ENCODE peak calls at places on chromosomes 5 and 9, in five cellular contexts. One of them, this sample, is unnamed.

GRCh38 chr9:16203735-16204573 is 651.1 kb downstream of the CCDC171 start:
- DNase-seq in GM23248: no peak
- DNase-seq in GM23338: no peak
- DNase-seq in PC-3: no peak
- DNase-seq in MM.1S: no peak
- DNase-seq in this sample: no peak

GRCh38 chr9:6943293-6943692 is 185.5 kb downstream of the KDM4C start:
- DNase-seq in GM23248: no peak
- DNase-seq in GM23338: no peak
- DNase-seq in PC-3: no peak
- DNase-seq in MM.1S: no peak
- DNase-seq in this sample: no peak

GRCh38 chr5:87010736-87011135 is 256.9 kb upstream of the RASA1 start:
- DNase-seq in GM23248: peak; percentile 12
- DNase-seq in GM23338: no peak
- DNase-seq in PC-3: no peak
- DNase-seq in MM.1S: no peak
- DNase-seq in this sample: no peak

GRCh38 chr5:96968074-96968473 is 32.2 kb downstream of the LNPEP start:
- DNase-seq in GM23248: peak; percentile 48
- DNase-seq in GM23338: no peak
- DNase-seq in PC-3: peak; percentile 52
- DNase-seq in MM.1S: no peak
- DNase-seq in this sample: peak; percentile 8

GRCh38 chr9:137241490-137242328 is 622 bp downstream of the TUBB4B start:
- DNase-seq in GM23248: peak; percentile 89
- DNase-seq in GM23338: no peak
- DNase-seq in PC-3: peak; percentile 58
- DNase-seq in MM.1S: peak; percentile 53
- DNase-seq in this sample: peak; percentile 46

GRCh38 chr9:108547736-108548135 is 308.1 kb downstream of the ACTL7B start:
- DNase-seq in GM23248: no peak
- DNase-seq in GM23338: no peak
- DNase-seq in PC-3: no peak
- DNase-seq in MM.1S: no peak
- DNase-seq in this sample: no peak

GRCh38 chr5:58885265-58885664 is 302.4 kb downstream of the RAB3C start:
- DNase-seq in GM23248: no peak
- DNase-seq in GM23338: no peak
- DNase-seq in PC-3: no peak
- DNase-seq in MM.1S: no peak
- DNase-seq in this sample: no peak

GRCh38 chr9:84239341-84239740 is 101.2 kb downstream of the SLC28A3 start:
- DNase-seq in GM23248: peak; percentile 33
- DNase-seq in GM23338: no peak
- DNase-seq in PC-3: no peak
- DNase-seq in MM.1S: no peak
- DNase-seq in this sample: no peak

GRCh38 chr9:4828776-4829175 is 36.0 kb downstream of the RCL1 start:
- DNase-seq in GM23248: peak; percentile 67
- DNase-seq in GM23338: no peak
- DNase-seq in PC-3: peak; percentile 70
- DNase-seq in MM.1S: no peak
- DNase-seq in this sample: no peak

GRCh38 chr5:170632985-170633234 is 129.1 kb downstream of the KCNIP1 start:
- DNase-seq in GM23248: no peak
- DNase-seq in GM23338: peak; percentile 89
- DNase-seq in PC-3: peak; percentile 53
- DNase-seq in MM.1S: peak; percentile 27
- DNase-seq in this sample: no peak

GRCh38 chr5:158013939-158014338 is 155.0 kb upstream of the CLINT1 start:
- DNase-seq in GM23248: peak; percentile 77
- DNase-seq in GM23338: peak; percentile 51
- DNase-seq in PC-3: peak; percentile 77
- DNase-seq in MM.1S: peak; percentile 20
- DNase-seq in this sample: no peak

GRCh38 chr5:143588933-143589662 is 185.6 kb upstream of the NR3C1 start:
- DNase-seq in GM23248: no peak
- DNase-seq in GM23338: no peak
- DNase-seq in PC-3: peak; percentile 49
- DNase-seq in MM.1S: peak; percentile 48
- DNase-seq in this sample: no peak

GRCh38 chr5:61673007-61673735 is 341.1 kb downstream of the ZSWIM6 start:
- DNase-seq in GM23248: peak; percentile 60
- DNase-seq in GM23338: no peak
- DNase-seq in PC-3: peak; percentile 77
- DNase-seq in MM.1S: no peak
- DNase-seq in this sample: peak; percentile 52

GRCh38 chr5:135095052-135095715 is 61.2 kb upstream of the PITX1 start:
- DNase-seq in GM23248: no peak
- DNase-seq in GM23338: no peak
- DNase-seq in PC-3: no peak
- DNase-seq in MM.1S: no peak
- DNase-seq in this sample: no peak

GRCh38 chr5:88952344-88952743 is 69.4 kb upstream of the MEF2C start:
- DNase-seq in GM23248: peak; percentile 28
- DNase-seq in GM23338: no peak
- DNase-seq in PC-3: peak; percentile 35
- DNase-seq in MM.1S: peak; percentile 22
- DNase-seq in this sample: no peak

GRCh38 chr9:2486988-2487387 is 134.6 kb upstream of the VLDLR start:
- DNase-seq in GM23248: no peak
- DNase-seq in GM23338: no peak
- DNase-seq in PC-3: no peak
- DNase-seq in MM.1S: no peak
- DNase-seq in this sample: no peak

GRCh38 chr5:143404416-143405062 is 1.1 kb upstream of the NR3C1 start:
- DNase-seq in GM23248: peak; percentile 96
- DNase-seq in GM23338: peak; percentile 72
- DNase-seq in PC-3: peak; percentile 69
- DNase-seq in MM.1S: peak; percentile 83
- DNase-seq in this sample: peak; percentile 62

GRCh38 chr5:179404321-179405053 is 59.2 kb upstream of the ADAMTS2 start:
- DNase-seq in GM23248: peak; percentile 51
- DNase-seq in GM23338: no peak
- DNase-seq in PC-3: no peak
- DNase-seq in MM.1S: no peak
- DNase-seq in this sample: no peak

GRCh38 chr5:136057401-136057951 is 28.7 kb downstream of the TGFBI start:
- DNase-seq in GM23248: peak; percentile 43
- DNase-seq in GM23338: no peak
- DNase-seq in PC-3: peak; percentile 22
- DNase-seq in MM.1S: no peak
- DNase-seq in this sample: no peak

GRCh38 chr5:73957397-73958001 is 331.5 kb downstream of the ARHGEF28 start:
- DNase-seq in GM23248: no peak
- DNase-seq in GM23338: no peak
- DNase-seq in PC-3: no peak
- DNase-seq in MM.1S: no peak
- DNase-seq in this sample: no peak

GRCh38 chr5:177987326-177987725 is 8.7 kb downstream of the PROP1 start:
- DNase-seq in GM23248: no peak
- DNase-seq in GM23338: no peak
- DNase-seq in PC-3: no peak
- DNase-seq in MM.1S: no peak
- DNase-seq in this sample: no peak

GRCh38 chr5:109407913-109408312 is 1.9 kb downstream of the PJA2 start:
- DNase-seq in GM23248: peak; percentile 34
- DNase-seq in GM23338: no peak
- DNase-seq in PC-3: no peak
- DNase-seq in MM.1S: no peak
- DNase-seq in this sample: no peak

GRCh38 chr5:91556-92263 is at the start of gene PLEKHG4B:
- DNase-seq in GM23248: peak; percentile 26
- DNase-seq in GM23338: peak; percentile 95
- DNase-seq in PC-3: no peak
- DNase-seq in MM.1S: no peak
- DNase-seq in this sample: no peak

GRCh38 chr9:137494104-137494544 is 35.0 kb upstream of the NSMF start:
- DNase-seq in GM23248: no peak
- DNase-seq in GM23338: no peak
- DNase-seq in PC-3: peak; percentile 76
- DNase-seq in MM.1S: no peak
- DNase-seq in this sample: no peak

GRCh38 chr9:98010450-98010849 is 27.3 kb downstream of the ANP32B start:
- DNase-seq in GM23248: peak; percentile 69
- DNase-seq in GM23338: peak; percentile 56
- DNase-seq in PC-3: peak; percentile 40
- DNase-seq in MM.1S: peak; percentile 65
- DNase-seq in this sample: peak; percentile 59

GRCh38 chr9:135565141-135565628 is 3.6 kb downstream of the PAEP start:
- DNase-seq in GM23248: no peak
- DNase-seq in GM23338: no peak
- DNase-seq in PC-3: no peak
- DNase-seq in MM.1S: no peak
- DNase-seq in this sample: no peak

GRCh38 chr9:127608104-127608966 is 3.7 kb upstream of the STXBP1 start:
- DNase-seq in GM23248: peak; percentile 59
- DNase-seq in GM23338: peak; percentile 97
- DNase-seq in PC-3: peak; percentile 82
- DNase-seq in MM.1S: peak; percentile 94
- DNase-seq in this sample: peak; percentile 88
- H3K4me3 ChIP-seq in GM23248: peak overlapping the region; percentile 45
- H3K4me3 ChIP-seq in GM23338: peak overlapping the region; percentile 67
- H3K4me3 ChIP-seq in PC-3: peak overlapping the region; percentile 62
- H3K4me3 ChIP-seq in MM.1S: peak overlapping the region; percentile 60
- H3K4me3 ChIP-seq in this sample: peak overlapping the region; percentile 61

GRCh38 chr5:150302301-150303069 is at the start of gene ARSI:
- DNase-seq in GM23248: peak; percentile 76
- DNase-seq in GM23338: peak; percentile 93
- DNase-seq in PC-3: peak; percentile 69
- DNase-seq in MM.1S: peak; percentile 56
- DNase-seq in this sample: peak; percentile 56

GRCh38 chr5:150301170-150301505 is 1.6 kb downstream of the ARSI start:
- DNase-seq in GM23248: peak; percentile 26
- DNase-seq in GM23338: no peak
- DNase-seq in PC-3: no peak
- DNase-seq in MM.1S: no peak
- DNase-seq in this sample: no peak

GRCh38 chr5:150300496-150301169 is 2.1 kb downstream of the ARSI start:
- DNase-seq in GM23248: no peak
- DNase-seq in GM23338: peak; percentile 19
- DNase-seq in PC-3: no peak
- DNase-seq in MM.1S: no peak
- DNase-seq in this sample: no peak

GRCh38 chr5:150303070-150303595 is 428 bp upstream of the ARSI start:
- DNase-seq in GM23248: no peak
- DNase-seq in GM23338: peak; percentile 66
- DNase-seq in PC-3: no peak
- DNase-seq in MM.1S: no peak
- DNase-seq in this sample: no peak

GRCh38 chr5:150301901-150302300 is 804 bp downstream of the ARSI start:
- DNase-seq in GM23248: no peak
- DNase-seq in GM23338: peak; percentile 22
- DNase-seq in PC-3: no peak
- DNase-seq in MM.1S: no peak
- DNase-seq in this sample: no peak
- H3F3A ChIP-seq in GM23248: peaks cover 19% of the 10 kb centered on the region
- H3F3A ChIP-seq in GM23338: peaks cover 7% of the 10 kb centered on the region
- H3F3A ChIP-seq in PC-3: no peaks in the 10 kb centered on the region
- H3F3A ChIP-seq in MM.1S: peaks cover 3% of the 10 kb centered on the region
- H3F3A ChIP-seq in this sample: peaks cover 18% of the 10 kb centered on the region

DNA sequence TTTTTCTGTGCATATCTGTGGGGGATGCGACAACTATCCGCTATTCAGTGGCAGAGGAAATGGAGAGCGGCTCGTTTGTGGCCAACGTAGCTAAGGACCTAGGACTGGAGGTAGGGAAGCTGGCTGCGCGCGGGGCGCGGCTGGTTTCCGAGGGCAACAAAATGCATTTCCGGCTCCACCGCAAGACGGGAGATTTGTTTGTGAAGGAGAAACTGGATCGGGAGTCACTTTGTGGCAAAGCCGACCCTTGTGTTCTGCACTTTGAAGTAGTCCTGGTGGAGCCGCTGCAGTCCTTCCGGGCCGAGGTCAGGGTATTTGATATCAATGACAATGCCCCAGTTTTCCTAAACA is 327 bp downstream of the PCDHB1 start:
- DNase-seq in GM23248: no peak
- DNase-seq in GM23338: peak; percentile 70
- DNase-seq in PC-3: peak; percentile 8
- DNase-seq in MM.1S: no peak
- DNase-seq in this sample: no peak
- H3K4me3 ChIP-seq in GM23248: no peak overlapping the region
- H3K4me3 ChIP-seq in GM23338: peak overlapping the region; percentile 51
- H3K4me3 ChIP-seq in PC-3: peak overlapping the region; percentile 80
- H3K4me3 ChIP-seq in MM.1S: no peak overlapping the region
- H3K4me3 ChIP-seq in this sample: no peak overlapping the region

GRCh38 chr9:128694344-128694743 is 5.3 kb downstream of the SET start:
- DNase-seq in GM23248: no peak
- DNase-seq in GM23338: no peak
- DNase-seq in PC-3: no peak
- DNase-seq in MM.1S: no peak
- DNase-seq in this sample: no peak
- H3F3A ChIP-seq in GM23248: peaks cover 44% of the 10 kb centered on the region
- H3F3A ChIP-seq in GM23338: peaks cover 66% of the 10 kb centered on the region
- H3F3A ChIP-seq in PC-3: peaks cover 3% of the 10 kb centered on the region
- H3F3A ChIP-seq in MM.1S: peaks cover 30% of the 10 kb centered on the region
- H3F3A ChIP-seq in this sample: peaks cover 78% of the 10 kb centered on the region

GRCh38 chr9:34464571-34464970 is 6.0 kb downstream of the DNAI1 start:
- DNase-seq in GM23248: no peak
- DNase-seq in GM23338: no peak
- DNase-seq in PC-3: no peak
- DNase-seq in MM.1S: no peak
- DNase-seq in this sample: no peak
- H3K4me3 ChIP-seq in GM23248: no peak overlapping the region
- H3K4me3 ChIP-seq in GM23338: no peak overlapping the region
- H3K4me3 ChIP-seq in PC-3: no peak overlapping the region
- H3K4me3 ChIP-seq in MM.1S: no peak overlapping the region
- H3K4me3 ChIP-seq in this sample: no peak overlapping the region

DNA sequence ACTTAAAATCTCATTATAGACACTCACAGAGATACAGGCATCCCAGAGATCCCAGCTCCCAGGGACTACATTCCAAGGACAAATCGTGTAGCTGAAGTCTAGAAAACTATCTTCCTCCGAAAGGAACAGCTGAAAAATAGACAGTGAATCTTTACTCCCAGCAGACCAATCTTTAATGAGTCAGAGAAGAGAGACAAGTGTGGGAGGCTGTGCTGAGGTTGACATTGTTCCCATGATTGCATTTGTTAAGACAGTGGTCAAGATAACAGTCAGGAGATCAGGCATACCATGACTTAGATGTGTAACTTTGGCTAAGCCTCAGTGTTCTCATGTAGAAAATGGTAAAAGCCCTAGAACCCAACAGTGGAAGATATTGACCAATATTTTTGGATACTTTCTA is 120.7 kb downstream of the PAPPA start:
- DNase-seq in GM23248: peak; percentile 75
- DNase-seq in GM23338: no peak
- DNase-seq in PC-3: no peak
- DNase-seq in MM.1S: no peak
- DNase-seq in this sample: no peak
- H3F3A ChIP-seq in GM23248: peaks cover 53% of the 10 kb centered on the region
- H3F3A ChIP-seq in GM23338: peaks cover 5% of the 10 kb centered on the region
- H3F3A ChIP-seq in PC-3: no peaks in the 10 kb centered on the region
- H3F3A ChIP-seq in MM.1S: no peaks in the 10 kb centered on the region
- H3F3A ChIP-seq in this sample: no peaks in the 10 kb centered on the region